ENCODE peak calls at places on chromosome 14, in five cellular contexts. Y is non-pigmented ciliary epithelial cell, P is M059J, Q is adipocyte, F is naive B cell. U is an unnamed sample.

GRCh38 chr14:54715244-54715643 is 148.3 kb downstream of the SAMD4A start:
- DNase-seq in Q (no peak), Y (no peak), P (peak), F (no peak), U (peak)

GRCh38 chr14:89304972-89305703 is 111.9 kb downstream of the FOXN3 start:
- DNase-seq in F (peak), Y (no peak), Q (peak), P (peak), U (peak)

GRCh38 chr14:105168979-105169507 is 467 bp upstream of the JAG2 start:
- DNase-seq in P (no peak), Y (no peak), Q (peak), F (peak), U (no peak)

GRCh38 chr14:24232121-24232644 is at the start of gene NEDD8:
- DNase-seq in F (peak), Q (peak), Y (peak), P (peak), U (peak)

GRCh38 chr14:92785601-92786426 is 8.3 kb upstream of the GOLGA5 start:
- DNase-seq in Y (no peak), Q (peak), P (peak), F (no peak), U (peak)

GRCh38 chr14:51394804-51395203 is 154.8 kb downstream of the TMX1 start:
- DNase-seq in P (peak), F (no peak), Y (no peak), Q (peak), U (no peak)

GRCh38 chr14:38079886-38080285 is 127.8 kb upstream of the SSTR1 start:
- DNase-seq in P (no peak), Q (no peak), Y (no peak), F (no peak), U (no peak)

GRCh38 chr14:44616204-44616603 is 109.1 kb upstream of the FSCB start:
- DNase-seq in Q (no peak), Y (no peak), F (no peak), P (no peak), U (no peak)

GRCh38 chr14:64220056-64220455 is 74.1 kb downstream of the ESR2 start:
- DNase-seq in Q (no peak), P (no peak), F (no peak), Y (no peak), U (no peak)

GRCh38 chr14:54121461-54121860 is 164.8 kb upstream of the BMP4 start:
- DNase-seq in Y (no peak), F (no peak), Q (peak), P (no peak), U (no peak)

GRCh38 chr14:73807439-73807838 is 44.2 kb upstream of the PTGR2 start:
- DNase-seq in Q (no peak), P (no peak), Y (no peak), F (no peak), U (no peak)

GRCh38 chr14:92686763-92687427 is 61.5 kb downstream of the LGMN start:
- DNase-seq in P (peak), F (peak), Y (no peak), Q (peak), U (peak)

GRCh38 chr14:60862283-60862682 is 118.6 kb downstream of the TRMT5 start:
- DNase-seq in F (no peak), Q (peak), P (peak), Y (no peak), U (peak)

GRCh38 chr14:101068958-101069549 is 165.5 kb upstream of the RTL1 start:
- DNase-seq in P (no peak), Q (no peak), Y (no peak), F (no peak), U (no peak)

U was measured in choroid plexus epithelial cell.